ENCODE peak calls at places on chromosomes 3 and 15, in five cellular contexts. C, G, Q, D and U are unnamed samples.
A peak's percentile ranks its signal among the peaks of the same experiment; 100 is the strongest.

GRCh38 chr3:150096700-150097587 is 126.2 kb upstream of the PFN2 start:
- DNase-seq in C (no peak), G (peak; percentile 59), Q (no peak), D (no peak), U (no peak)

GRCh38 chr3:186425788-186426730 is 64.0 kb upstream of the DGKG start:
- DNase-seq in C (no peak), G (peak; percentile 18), Q (peak; percentile 9), D (no peak), U (no peak)

GRCh38 chr15:79811406-79812405 is 85.1 kb downstream of the MTHFS start:
- DNase-seq in C (no peak), G (no peak), Q (no peak), D (peak; percentile 86), U (no peak)

GRCh38 chr3:58965870-58966269 is 84.0 kb downstream of the CFAP20DC start:
- DNase-seq in C (no peak), G (no peak), Q (no peak), D (no peak), U (no peak)

GRCh38 chr3:59424268-59425010 is 374.6 kb upstream of the CFAP20DC start:
- DNase-seq in C (no peak), G (no peak), Q (no peak), D (no peak), U (no peak)

GRCh38 chr3:196272826-196273225 is 14.7 kb downstream of the PCYT1A start:
- DNase-seq in C (no peak), G (no peak), Q (no peak), D (peak; percentile 72), U (no peak)

GRCh38 chr3:177229791-177230190 is 32.5 kb upstream of the TBL1XR1 start:
- DNase-seq in C (no peak), G (no peak), Q (no peak), D (no peak), U (no peak)

GRCh38 chr15:26082069-26082832 is 219.1 kb upstream of the ATP10A start:
- DNase-seq in C (peak; percentile 85), G (peak; percentile 98), Q (peak; percentile 77), D (peak; percentile 97), U (peak; percentile 82)

GRCh38 chr3:167091186-167091585 is 288.9 kb downstream of the ZBBX start:
- DNase-seq in C (no peak), G (no peak), Q (no peak), D (no peak), U (no peak)

GRCh38 chr15:69523010-69524001 is 70.7 kb downstream of the RPLP1 start:
- DNase-seq in C (no peak), G (peak; percentile 91), Q (no peak), D (peak; percentile 84), U (peak; percentile 72)

GRCh38 chr3:135924506-135924905 is 41.0 kb upstream of the PPP2R3A start:
- DNase-seq in C (no peak), G (no peak), Q (no peak), D (no peak), U (no peak)

GRCh38 chr15:82158811-82159210 is 103.7 kb downstream of the EFL1 start:
- DNase-seq in C (no peak), G (no peak), Q (no peak), D (no peak), U (no peak)

GRCh38 chr3:116630494-116630893 is 79.1 kb upstream of the TUSC7 start:
- DNase-seq in C (no peak), G (no peak), Q (no peak), D (no peak), U (no peak)

GRCh38 chr3:29614954-29615353 is 334.1 kb downstream of the RBMS3 start:
- DNase-seq in C (no peak), G (no peak), Q (no peak), D (no peak), U (no peak)

GRCh38 chr3:65761431-65761830 is 277.3 kb downstream of the MAGI1 start:
- DNase-seq in C (no peak), G (peak; percentile 39), Q (no peak), D (no peak), U (no peak)

GRCh38 chr15:74172751-74173544 is 562 bp upstream of the ISLR start:
- DNase-seq in C (no peak), G (peak; percentile 43), Q (no peak), D (peak; percentile 85), U (no peak)

GRCh38 chr3:52140000-52140399 is 14.2 kb downstream of the POC1A start:
- DNase-seq in C (no peak), G (no peak), Q (no peak), D (peak; percentile 75), U (no peak)

GRCh38 chr3:124266517-124266916 is 274.6 kb upstream of the ROPN1 start:
- DNase-seq in C (no peak), G (peak; percentile 53), Q (no peak), D (no peak), U (no peak)

GRCh38 chr15:40826123-40827075 is 2.1 kb downstream of the PPP1R14D start:
- DNase-seq in C (no peak), G (no peak), Q (no peak), D (no peak), U (no peak)

GRCh38 chr3:14429689-14430452 is 27.5 kb downstream of the SLC6A6 start:
- DNase-seq in C (no peak), G (no peak), Q (no peak), D (no peak), U (no peak)

GRCh38 chr3:14426305-14426620 is 23.9 kb downstream of the SLC6A6 start:
- DNase-seq in C (no peak), G (no peak), Q (no peak), D (no peak), U (no peak)

GRCh38 chr3:14429237-14429636 is 26.8 kb downstream of the SLC6A6 start:
- DNase-seq in C (no peak), G (no peak), Q (no peak), D (no peak), U (no peak)

GRCh38 chr3:14430706-14431470 is 28.5 kb downstream of the SLC6A6 start:
- DNase-seq in C (no peak), G (no peak), Q (no peak), D (no peak), U (no peak)

DNA sequence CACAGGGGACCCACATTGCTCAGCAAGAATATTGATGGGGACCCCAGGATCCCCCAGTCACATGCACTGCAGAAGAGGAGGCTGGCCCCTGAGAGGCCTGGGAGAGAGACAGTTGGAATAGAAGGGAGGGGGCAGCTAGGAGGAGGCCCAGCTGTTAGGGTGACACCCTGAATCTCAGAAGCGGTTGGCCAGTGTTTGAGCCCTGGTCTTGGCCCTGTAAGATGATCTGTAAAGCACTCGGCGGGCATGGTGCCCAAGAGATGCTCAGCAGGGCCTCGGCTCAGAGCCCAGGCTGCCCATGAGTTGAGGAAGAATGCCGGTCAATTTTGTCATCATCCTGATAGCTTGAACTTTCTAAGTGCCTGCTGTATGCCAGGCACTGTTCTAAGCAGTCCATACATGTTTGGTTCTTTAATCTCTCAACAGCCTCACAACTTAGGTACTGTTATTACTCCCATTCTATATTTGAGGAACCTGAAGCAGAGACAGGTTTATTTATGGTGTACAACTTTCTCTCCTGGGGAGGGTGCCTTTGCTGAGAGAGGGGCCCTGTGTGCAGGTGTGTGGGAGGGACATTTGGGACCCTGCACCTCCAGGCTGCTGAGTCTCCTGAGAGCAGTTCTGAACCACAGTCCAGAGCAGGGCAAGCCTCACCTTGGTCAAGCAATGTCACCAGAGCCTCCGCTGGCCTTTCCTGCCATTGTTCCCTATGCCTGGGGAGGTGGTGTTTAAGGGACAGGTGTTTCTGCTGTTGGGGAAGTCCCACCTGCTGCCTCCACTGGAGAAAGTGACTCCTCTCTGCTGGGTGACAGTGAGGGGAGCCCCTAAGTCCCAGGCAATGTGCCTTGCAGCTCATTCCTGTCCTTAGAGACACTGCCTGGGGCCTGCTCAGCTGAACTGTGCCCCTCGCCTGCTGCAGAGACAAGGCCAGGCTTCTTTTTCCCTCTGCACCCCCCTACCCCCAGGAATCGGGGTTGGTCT is 26.0 kb downstream of the SLC6A6 start:
- DNase-seq in C (no peak), G (no peak), Q (peak; percentile 44), D (peak; percentile 95), U (peak; percentile 52)
- TF ChIP-seq CTCF in C (no peak), G (no peak), Q (no peak), D (no peak), U (no peak)

GRCh38 chr15:36644156-36644896 is 64.9 kb downstream of the CDIN1 start:
- DNase-seq in C (no peak), G (peak; percentile 47), Q (no peak), D (no peak), U (no peak)

GRCh38 chr15:36642311-36642710 is 62.9 kb downstream of the CDIN1 start:
- DNase-seq in C (no peak), G (no peak), Q (no peak), D (no peak), U (no peak)

GRCh38 chr15:36643551-36643950 is 64.1 kb downstream of the CDIN1 start:
- DNase-seq in C (no peak), G (peak; percentile 12), Q (no peak), D (no peak), U (no peak)

DNA sequence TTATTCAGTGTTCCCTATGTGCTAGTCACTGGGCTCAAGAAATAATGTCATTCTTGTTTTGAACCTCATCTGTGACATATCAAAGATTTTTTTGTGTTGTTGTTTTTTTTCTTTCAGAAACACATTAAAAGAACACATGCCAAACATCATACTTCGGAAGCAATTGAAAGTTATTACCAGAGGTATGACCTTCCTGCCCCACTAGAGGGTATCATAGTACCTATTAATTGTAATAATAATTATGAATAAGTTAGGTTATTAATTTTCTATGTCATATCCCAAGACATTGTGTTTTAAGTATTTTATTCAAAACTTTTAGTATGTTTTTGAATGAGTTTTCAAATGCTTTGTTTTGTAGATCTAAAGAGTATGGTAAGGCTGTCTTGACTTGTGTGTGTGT is 65.7 kb downstream of the CDIN1 start:
- DNase-seq in C (no peak), G (no peak), Q (no peak), D (no peak), U (no peak)
- TF ChIP-seq CTCF in C (no peak), G (no peak), Q (no peak), D (no peak), U (no peak)

GRCh38 chr15:68053701-68053996 is 466 bp upstream of the PIAS1 start:
- DNase-seq in C (no peak), G (no peak), Q (no peak), D (no peak), U (no peak)

GRCh38 chr15:68053001-68053400 is 1.1 kb upstream of the PIAS1 start:
- DNase-seq in C (no peak), G (peak; percentile 21), Q (no peak), D (no peak), U (no peak)

GRCh38 chr15:68054658-68055223 is 626 bp downstream of the PIAS1 start:
- DNase-seq in C (no peak), G (peak; percentile 87), Q (peak; percentile 73), D (peak; percentile 79), U (no peak)

GRCh38 chr15:68055224-68055705 is 1.1 kb downstream of the PIAS1 start:
- DNase-seq in C (peak; percentile 52), G (peak; percentile 56), Q (peak; percentile 74), D (no peak), U (peak; percentile 70)

GRCh38 chr15:68053997-68054657 is at the start of gene PIAS1:
- DNase-seq in C (peak; percentile 57), G (peak; percentile 98), Q (peak; percentile 94), D (peak; percentile 98), U (peak; percentile 98)
- TF ChIP-seq CTCF in C (no peak), G (no peak), Q (no peak), D (no peak), U (no peak)

GRCh38 chr3:156867174-156867573 is 41.0 kb downstream of the LEKR1 start:
- DNase-seq in C (no peak), G (no peak), Q (peak; percentile 3), D (no peak), U (no peak)

GRCh38 chr3:156862338-156862737 is 36.2 kb downstream of the LEKR1 start:
- DNase-seq in C (no peak), G (no peak), Q (no peak), D (no peak), U (no peak)

GRCh38 chr3:156860873-156861272 is 34.7 kb downstream of the LEKR1 start:
- DNase-seq in C (no peak), G (no peak), Q (no peak), D (no peak), U (no peak)

GRCh38 chr3:156865732-156866131 is 39.6 kb downstream of the LEKR1 start:
- DNase-seq in C (no peak), G (no peak), Q (no peak), D (no peak), U (no peak)
- TF ChIP-seq CTCF in C (no peak), G (no peak), Q (no peak), D (no peak), U (no peak)